ENCODE peak calls at places on chromosome 1, in eight cellular contexts. One of them, this sample, is unnamed.

GRCh38 chr1:232998138-232998537 is 47.7 kb downstream of the NTPCR start:
- DNase-seq in AG20443: no peak
- DNase-seq in LoVo: no peak
- DNase-seq in AML-193: no peak
- DNase-seq in NCI-H1048: no peak
- DNase-seq in retinal pigment epithelial cell: no peak
- DNase-seq in uterus: no peak
- DNase-seq in NCI-H1694: no peak
- DNase-seq in this sample: no peak

GRCh38 chr1:46036894-46037596 is 95.4 kb downstream of the PIK3R3 start:
- DNase-seq in uterus: peak
- DNase-seq in NCI-H1694: peak
- DNase-seq in AG20443: peak
- DNase-seq in NCI-H1048: no peak
- DNase-seq in AML-193: peak
- DNase-seq in LoVo: peak
- DNase-seq in retinal pigment epithelial cell: peak
- DNase-seq in this sample: peak

GRCh38 chr1:2805801-2806430 is 4.4 kb upstream of the TTC34 start:
- DNase-seq in NCI-H1694: no peak
- DNase-seq in AML-193: no peak
- DNase-seq in NCI-H1048: no peak
- DNase-seq in LoVo: no peak
- DNase-seq in AG20443: no peak
- DNase-seq in uterus: no peak
- DNase-seq in retinal pigment epithelial cell: no peak
- DNase-seq in this sample: no peak

GRCh38 chr1:234770031-234770795 is 160.2 kb upstream of the IRF2BP2 start:
- DNase-seq in NCI-H1048: no peak
- DNase-seq in LoVo: no peak
- DNase-seq in NCI-H1694: no peak
- DNase-seq in uterus: no peak
- DNase-seq in AG20443: no peak
- DNase-seq in AML-193: no peak
- DNase-seq in retinal pigment epithelial cell: no peak
- DNase-seq in this sample: no peak

GRCh38 chr1:23521588-23521987 is 9.4 kb downstream of the E2F2 start:
- DNase-seq in uterus: no peak
- DNase-seq in AG20443: no peak
- DNase-seq in NCI-H1694: no peak
- DNase-seq in NCI-H1048: no peak
- DNase-seq in retinal pigment epithelial cell: no peak
- DNase-seq in AML-193: no peak
- DNase-seq in LoVo: no peak
- DNase-seq in this sample: no peak

GRCh38 chr1:218823291-218823900 is 350.3 kb upstream of the LYPLAL1 start:
- DNase-seq in retinal pigment epithelial cell: peak
- DNase-seq in uterus: no peak
- DNase-seq in NCI-H1048: no peak
- DNase-seq in AG20443: peak
- DNase-seq in LoVo: no peak
- DNase-seq in NCI-H1694: no peak
- DNase-seq in AML-193: no peak
- DNase-seq in this sample: peak

GRCh38 chr1:18386591-18386990 is 94.1 kb upstream of the KLHDC7A start:
- DNase-seq in retinal pigment epithelial cell: no peak
- DNase-seq in AG20443: no peak
- DNase-seq in NCI-H1694: no peak
- DNase-seq in LoVo: no peak
- DNase-seq in uterus: no peak
- DNase-seq in AML-193: no peak
- DNase-seq in NCI-H1048: no peak
- DNase-seq in this sample: no peak

GRCh38 chr1:191588905-191589304 is 569.4 kb upstream of the RGS18 start:
- DNase-seq in uterus: no peak
- DNase-seq in AML-193: no peak
- DNase-seq in NCI-H1048: no peak
- DNase-seq in LoVo: no peak
- DNase-seq in NCI-H1694: no peak
- DNase-seq in AG20443: no peak
- DNase-seq in retinal pigment epithelial cell: no peak
- DNase-seq in this sample: no peak

GRCh38 chr1:40929145-40929544 is 50.4 kb upstream of the CTPS1 start:
- DNase-seq in uterus: no peak
- DNase-seq in AG20443: no peak
- DNase-seq in LoVo: no peak
- DNase-seq in NCI-H1694: no peak
- DNase-seq in retinal pigment epithelial cell: no peak
- DNase-seq in AML-193: no peak
- DNase-seq in NCI-H1048: no peak
- DNase-seq in this sample: no peak

GRCh38 chr1:159921700-159922498 is 3.4 kb downstream of the TAGLN2 start:
- DNase-seq in AML-193: no peak
- DNase-seq in AG20443: no peak
- DNase-seq in retinal pigment epithelial cell: no peak
- DNase-seq in NCI-H1048: no peak
- DNase-seq in LoVo: no peak
- DNase-seq in uterus: no peak
- DNase-seq in NCI-H1694: no peak
- DNase-seq in this sample: no peak

GRCh38 chr1:205294175-205294913 is 27.2 kb downstream of the NUAK2 start:
- DNase-seq in AML-193: no peak
- DNase-seq in uterus: peak
- DNase-seq in retinal pigment epithelial cell: no peak
- DNase-seq in NCI-H1048: no peak
- DNase-seq in AG20443: peak
- DNase-seq in NCI-H1694: no peak
- DNase-seq in LoVo: peak
- DNase-seq in this sample: peak

GRCh38 chr1:2587071-2587859 is 688 bp downstream of the PRXL2B start:
- DNase-seq in LoVo: no peak
- DNase-seq in uterus: no peak
- DNase-seq in NCI-H1694: no peak
- DNase-seq in AML-193: no peak
- DNase-seq in NCI-H1048: no peak
- DNase-seq in AG20443: peak
- DNase-seq in retinal pigment epithelial cell: no peak
- DNase-seq in this sample: no peak

GRCh38 chr1:200354243-200354642 is 55.6 kb downstream of the ZNF281 start:
- DNase-seq in LoVo: no peak
- DNase-seq in AG20443: no peak
- DNase-seq in NCI-H1694: no peak
- DNase-seq in NCI-H1048: no peak
- DNase-seq in retinal pigment epithelial cell: no peak
- DNase-seq in uterus: no peak
- DNase-seq in AML-193: peak
- DNase-seq in this sample: no peak

GRCh38 chr1:31374511-31375196 is 1.8 kb upstream of the FABP3 start:
- DNase-seq in NCI-H1694: no peak
- DNase-seq in NCI-H1048: no peak
- DNase-seq in LoVo: no peak
- DNase-seq in AG20443: peak
- DNase-seq in uterus: peak
- DNase-seq in AML-193: no peak
- DNase-seq in retinal pigment epithelial cell: no peak
- DNase-seq in this sample: no peak

GRCh38 chr1:56844709-56845108 is 9.9 kb upstream of the C8A start:
- DNase-seq in NCI-H1048: no peak
- DNase-seq in AG20443: no peak
- DNase-seq in retinal pigment epithelial cell: no peak
- DNase-seq in LoVo: no peak
- DNase-seq in AML-193: no peak
- DNase-seq in NCI-H1694: no peak
- DNase-seq in uterus: no peak
- DNase-seq in this sample: no peak

GRCh38 chr1:92186081-92186480 is 31.6 kb upstream of the C1orf146 start:
- DNase-seq in AG20443: peak
- DNase-seq in NCI-H1048: no peak
- DNase-seq in retinal pigment epithelial cell: no peak
- DNase-seq in LoVo: no peak
- DNase-seq in NCI-H1694: no peak
- DNase-seq in uterus: no peak
- DNase-seq in AML-193: no peak
- DNase-seq in this sample: no peak

GRCh38 chr1:164702216-164702615 is 143.2 kb downstream of the PBX1 start:
- DNase-seq in NCI-H1694: no peak
- DNase-seq in AML-193: no peak
- DNase-seq in LoVo: no peak
- DNase-seq in uterus: no peak
- DNase-seq in NCI-H1048: no peak
- DNase-seq in AG20443: peak
- DNase-seq in retinal pigment epithelial cell: no peak
- DNase-seq in this sample: no peak

GRCh38 chr1:34610063-34610462 is 144.8 kb upstream of the GJB5 start:
- DNase-seq in NCI-H1048: no peak
- DNase-seq in AML-193: no peak
- DNase-seq in retinal pigment epithelial cell: no peak
- DNase-seq in AG20443: no peak
- DNase-seq in uterus: no peak
- DNase-seq in NCI-H1694: no peak
- DNase-seq in LoVo: no peak
- DNase-seq in this sample: no peak

GRCh38 chr1:98487620-98488019 is 173.9 kb upstream of the SNX7 start:
- DNase-seq in AG20443: no peak
- DNase-seq in NCI-H1048: no peak
- DNase-seq in AML-193: no peak
- DNase-seq in retinal pigment epithelial cell: no peak
- DNase-seq in NCI-H1694: no peak
- DNase-seq in LoVo: no peak
- DNase-seq in uterus: no peak
- DNase-seq in this sample: no peak

GRCh38 chr1:96559707-96560588 is 161.6 kb upstream of the PTBP2 start:
- DNase-seq in NCI-H1694: no peak
- DNase-seq in retinal pigment epithelial cell: peak
- DNase-seq in AML-193: peak
- DNase-seq in AG20443: peak
- DNase-seq in uterus: peak
- DNase-seq in NCI-H1048: no peak
- DNase-seq in LoVo: no peak
- DNase-seq in this sample: peak

GRCh38 chr1:181632492-181632891 is 149.2 kb downstream of the CACNA1E start:
- DNase-seq in NCI-H1694: no peak
- DNase-seq in AG20443: no peak
- DNase-seq in LoVo: no peak
- DNase-seq in AML-193: no peak
- DNase-seq in retinal pigment epithelial cell: no peak
- DNase-seq in uterus: no peak
- DNase-seq in NCI-H1048: no peak
- DNase-seq in this sample: no peak

GRCh38 chr1:226615876-226616275 is 67.3 kb downstream of the STUM start:
- DNase-seq in NCI-H1694: no peak
- DNase-seq in LoVo: no peak
- DNase-seq in retinal pigment epithelial cell: no peak
- DNase-seq in uterus: peak
- DNase-seq in AG20443: no peak
- DNase-seq in AML-193: no peak
- DNase-seq in NCI-H1048: no peak
- DNase-seq in this sample: no peak

GRCh38 chr1:92482665-92483441 is 3.9 kb downstream of the GFI1 start:
- DNase-seq in AML-193: no peak
- DNase-seq in AG20443: no peak
- DNase-seq in retinal pigment epithelial cell: no peak
- DNase-seq in uterus: no peak
- DNase-seq in NCI-H1694: no peak
- DNase-seq in LoVo: no peak
- DNase-seq in NCI-H1048: no peak
- DNase-seq in this sample: no peak

GRCh38 chr1:200535605-200536004 is 84.9 kb downstream of the KIF14 start:
- DNase-seq in AML-193: peak
- DNase-seq in uterus: no peak
- DNase-seq in AG20443: peak
- DNase-seq in NCI-H1048: no peak
- DNase-seq in retinal pigment epithelial cell: peak
- DNase-seq in NCI-H1694: peak
- DNase-seq in LoVo: peak
- DNase-seq in this sample: no peak

GRCh38 chr1:91124989-91125417 is 103.2 kb upstream of the ZNF644 start:
- DNase-seq in NCI-H1048: no peak
- DNase-seq in uterus: no peak
- DNase-seq in AML-193: no peak
- DNase-seq in NCI-H1694: no peak
- DNase-seq in retinal pigment epithelial cell: no peak
- DNase-seq in LoVo: no peak
- DNase-seq in AG20443: no peak
- DNase-seq in this sample: no peak

GRCh38 chr1:173039621-173040020 is 11.1 kb downstream of the TNFSF18 start:
- DNase-seq in retinal pigment epithelial cell: no peak
- DNase-seq in LoVo: no peak
- DNase-seq in uterus: no peak
- DNase-seq in AG20443: no peak
- DNase-seq in NCI-H1048: no peak
- DNase-seq in NCI-H1694: no peak
- DNase-seq in AML-193: no peak
- DNase-seq in this sample: no peak

GRCh38 chr1:219917851-219918466 is 10.4 kb downstream of the SLC30A10 start:
- DNase-seq in AML-193: no peak
- DNase-seq in uterus: no peak
- DNase-seq in NCI-H1048: no peak
- DNase-seq in LoVo: peak
- DNase-seq in NCI-H1694: no peak
- DNase-seq in AG20443: no peak
- DNase-seq in retinal pigment epithelial cell: peak
- DNase-seq in this sample: no peak

GRCh38 chr1:18535391-18536210 is 54.9 kb downstream of the KLHDC7A start:
- DNase-seq in NCI-H1694: no peak
- DNase-seq in retinal pigment epithelial cell: no peak
- DNase-seq in AG20443: no peak
- DNase-seq in AML-193: no peak
- DNase-seq in NCI-H1048: no peak
- DNase-seq in LoVo: peak
- DNase-seq in uterus: no peak
- DNase-seq in this sample: no peak

GRCh38 chr1:57770772-57771171 is 346.9 kb upstream of the DAB1 start:
- DNase-seq in AML-193: no peak
- DNase-seq in AG20443: no peak
- DNase-seq in retinal pigment epithelial cell: no peak
- DNase-seq in uterus: no peak
- DNase-seq in NCI-H1048: no peak
- DNase-seq in LoVo: peak
- DNase-seq in NCI-H1694: peak
- DNase-seq in this sample: no peak

GRCh38 chr1:41102208-41102607 is 80.7 kb upstream of the SLFNL1 start:
- DNase-seq in NCI-H1048: peak
- DNase-seq in NCI-H1694: peak
- DNase-seq in AG20443: peak
- DNase-seq in AML-193: no peak
- DNase-seq in retinal pigment epithelial cell: peak
- DNase-seq in uterus: peak
- DNase-seq in LoVo: peak
- DNase-seq in this sample: peak

GRCh38 chr1:8448906-8449661 is 131.2 kb downstream of the SLC45A1 start:
- DNase-seq in LoVo: no peak
- DNase-seq in AML-193: no peak
- DNase-seq in NCI-H1048: no peak
- DNase-seq in retinal pigment epithelial cell: no peak
- DNase-seq in AG20443: peak
- DNase-seq in uterus: no peak
- DNase-seq in NCI-H1694: no peak
- DNase-seq in this sample: no peak

GRCh38 chr1:161229896-161230295 is 4.0 kb downstream of the TOMM40L start:
- DNase-seq in uterus: no peak
- DNase-seq in LoVo: no peak
- DNase-seq in NCI-H1694: no peak
- DNase-seq in retinal pigment epithelial cell: no peak
- DNase-seq in AG20443: no peak
- DNase-seq in NCI-H1048: no peak
- DNase-seq in AML-193: peak
- DNase-seq in this sample: no peak

GRCh38 chr1:117146570-117147340 is 25.2 kb upstream of the TRIM45 start:
- DNase-seq in uterus: no peak
- DNase-seq in NCI-H1694: no peak
- DNase-seq in retinal pigment epithelial cell: no peak
- DNase-seq in AML-193: no peak
- DNase-seq in LoVo: peak
- DNase-seq in NCI-H1048: peak
- DNase-seq in AG20443: peak
- DNase-seq in this sample: peak

GRCh38 chr1:56255516-56256181 is 323.7 kb downstream of the PLPP3 start:
- DNase-seq in AG20443: peak
- DNase-seq in NCI-H1694: no peak
- DNase-seq in uterus: peak
- DNase-seq in AML-193: no peak
- DNase-seq in retinal pigment epithelial cell: no peak
- DNase-seq in LoVo: no peak
- DNase-seq in NCI-H1048: no peak
- DNase-seq in this sample: peak